ENCODE peak calls at places on chromosomes 12 and 14, in nine cellular contexts. W, G, B, Y, L, F, O, V and J are unnamed samples.

GRCh38 chr14:53915364-53916014 is 41.1 kb downstream of the BMP4 start:
- DNase-seq in F (no peak), L (no peak), V (no peak), G (no peak), O (no peak), W (no peak), Y (no peak), B (no peak), J (no peak)

GRCh38 chr12:124921200-124922008 is 7.0 kb upstream of the UBC start:
- DNase-seq in W (peak), F (peak), L (peak), O (peak), Y (peak), B (peak), G (peak), V (no peak), J (no peak)

GRCh38 chr14:61560323-61560722 is 135.0 kb upstream of the HIF1A start:
- DNase-seq in G (no peak), L (no peak), W (no peak), O (peak), V (no peak), F (no peak), B (no peak), Y (no peak), J (no peak)

GRCh38 chr14:103499709-103500108 is 22.9 kb downstream of the CKB start:
- DNase-seq in W (no peak), V (no peak), F (no peak), L (no peak), O (no peak), B (no peak), G (no peak), Y (no peak), J (no peak)

GRCh38 chr12:98845957-98846356 is 200.9 kb downstream of the APAF1 start:
- DNase-seq in B (no peak), O (no peak), Y (no peak), F (no peak), W (no peak), V (no peak), L (no peak), G (no peak), J (no peak)

GRCh38 chr12:112252184-112252583 is 126.8 kb downstream of the TRAFD1 start:
- DNase-seq in Y (no peak), L (no peak), G (no peak), V (no peak), B (peak), O (no peak), F (no peak), W (peak), J (no peak)

GRCh38 chr12:124347805-124348658 is 53.1 kb downstream of the RFLNA start:
- DNase-seq in O (peak), W (no peak), F (no peak), B (peak), G (peak), Y (no peak), L (no peak), V (no peak), J (no peak)

GRCh38 chr12:19808371-19808770 is 369.1 kb downstream of the AEBP2 start:
- DNase-seq in Y (no peak), F (no peak), B (no peak), L (no peak), V (no peak), O (no peak), G (no peak), W (no peak), J (no peak)

GRCh38 chr12:27780612-27781408 is 774 bp upstream of the MANSC4 start:
- DNase-seq in G (peak), V (no peak), L (peak), W (peak), Y (peak), O (peak), B (peak), F (no peak), J (no peak)

GRCh38 chr14:50395448-50395847 is 1.2 kb downstream of the CDKL1 start:
- DNase-seq in G (no peak), O (no peak), L (peak), Y (peak), W (no peak), B (no peak), V (no peak), F (no peak), J (peak)

DNA sequence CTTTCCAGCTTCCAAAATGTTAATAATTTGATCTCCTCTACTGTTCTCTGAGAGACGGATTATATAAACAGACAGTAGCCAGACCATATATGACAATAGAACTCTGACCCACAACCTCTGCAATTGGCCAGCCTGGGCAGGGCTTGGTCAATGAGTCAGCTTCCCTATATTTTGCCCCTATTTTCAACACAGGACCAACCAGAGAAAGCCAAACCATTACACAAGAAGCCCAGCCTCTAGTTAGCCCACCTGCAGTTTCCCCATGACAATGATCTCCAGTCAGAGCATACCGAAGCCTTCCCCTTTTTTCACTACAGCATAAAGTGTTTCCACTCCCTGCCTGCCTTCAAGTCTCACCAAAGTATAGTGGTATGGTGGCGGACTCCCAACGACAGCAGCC is 7.6 kb upstream of the EXD2 start:
- DNase-seq in B (no peak), W (no peak), L (no peak), F (no peak), Y (no peak), V (no peak), O (peak), G (no peak), J (no peak)
- TF ChIP-seq POLR2AphosphoS5 in B (no peak), W (no peak), L (no peak), F (no peak), Y (no peak), V (no peak), O (no peak), G (no peak), J (no peak)

GRCh38 chr12:114480309-114481199 is 74.6 kb upstream of the TBX5 start:
- DNase-seq in L (no peak), O (no peak), V (no peak), W (no peak), Y (no peak), F (no peak), G (no peak), B (no peak), J (no peak)
- H3K27ac ChIP-seq in L (no peak), O (no peak), V (no peak), W (no peak), Y (no peak), F (no peak), G (no peak), B (no peak), J (no peak)

GRCh38 chr14:75667099-75667498 is 6.1 kb downstream of the TTLL5 start:
- DNase-seq in O (no peak), V (no peak), B (no peak), W (no peak), L (no peak), G (no peak), F (no peak), Y (no peak), J (no peak)
- TF ChIP-seq POLR2A in O (no peak), V (no peak), B (no peak), W (no peak), L (no peak), G (no peak), F (no peak), Y (no peak), J (no peak)

DNA sequence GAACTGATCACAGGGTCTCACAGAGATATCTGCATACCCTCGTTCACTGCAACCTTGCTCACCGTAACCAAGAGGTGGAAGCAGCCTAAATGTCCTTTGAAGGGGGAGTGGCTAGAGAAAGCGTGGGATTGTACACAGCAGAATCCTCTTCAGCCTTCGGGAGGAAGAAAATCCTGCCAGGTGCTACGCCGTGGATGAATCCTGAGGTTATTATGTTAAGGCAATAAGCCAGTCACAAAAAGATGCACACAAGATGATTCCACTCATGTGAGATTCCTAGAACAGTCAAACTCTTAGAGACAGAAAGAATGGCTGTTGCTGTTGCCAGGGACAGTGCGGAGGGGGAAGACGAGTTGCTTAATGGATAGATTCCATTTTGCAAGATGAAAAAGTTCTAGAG is 39.6 kb upstream of the SFSWAP start:
- DNase-seq in O (no peak), B (no peak), G (no peak), Y (no peak), W (no peak), L (no peak), V (no peak), F (no peak), J (no peak)
- TF ChIP-seq POLR2AphosphoS5 in O (no peak), B (no peak), G (peak), Y (no peak), W (no peak), L (no peak), V (no peak), F (no peak), J (no peak)